ENCODE peak calls at places on chromosome 10, in five cellular contexts. I is IMR-90, J is heart left ventricle, G is NB4, T is testis. L is an unnamed sample.

GRCh38 chr10:133021963-133022783 is 65.6 kb upstream of the ADGRA1 start:
- DNase-seq in J (peak), I (no peak), T (no peak), G (no peak), L (no peak)

GRCh38 chr10:13820119-13820518 is 233.4 kb downstream of the PRPF18 start:
- DNase-seq in T (no peak), I (no peak), J (no peak), G (no peak), L (no peak)

GRCh38 chr10:119111968-119112515 is 8.1 kb downstream of the DENND10 start:
- DNase-seq in I (peak), T (no peak), J (no peak), G (peak), L (no peak)

GRCh38 chr10:128210215-128211063 is 84.2 kb upstream of the MKI67 start:
- DNase-seq in I (no peak), J (peak), T (peak), G (peak), L (peak)

GRCh38 chr10:34281661-34282060 is 533.4 kb downstream of the PARD3 start:
- DNase-seq in I (no peak), T (no peak), J (no peak), G (no peak), L (no peak)

GRCh38 chr10:33878238-33878637 is 543.8 kb upstream of the NRP1 start:
- DNase-seq in G (no peak), I (no peak), J (no peak), T (no peak), L (no peak)

GRCh38 chr10:89963446-89964102 is 262.2 kb downstream of the KIF20B start:
- DNase-seq in T (no peak), I (no peak), J (no peak), G (no peak), L (no peak)

GRCh38 chr10:69807122-69807521 is 5.4 kb downstream of the COL13A1 start:
- DNase-seq in G (no peak), J (no peak), T (no peak), I (peak), L (no peak)

GRCh38 chr10:47257396-47258120 is 42.4 kb upstream of the GDF10 start:
- DNase-seq in G (peak), T (no peak), J (no peak), I (peak), L (peak)

GRCh38 chr10:44398747-44399477 is 14.0 kb upstream of the CXCL12 start:
- DNase-seq in J (no peak), T (no peak), I (no peak), G (no peak), L (no peak)

GRCh38 chr10:80144302-80145131 is 12.0 kb downstream of the PLAC9 start:
- DNase-seq in I (no peak), T (no peak), J (no peak), G (peak), L (no peak)

GRCh38 chr10:70589762-70590662 is 12.5 kb downstream of the PRF1 start:
- DNase-seq in J (peak), I (peak), T (peak), G (no peak), L (no peak)

GRCh38 chr10:110067960-110068770 is 60.4 kb downstream of the ADD3 start:
- DNase-seq in G (peak), T (no peak), I (no peak), J (peak), L (no peak)

GRCh38 chr10:28533571-28534304 is 820 bp downstream of the WAC start:
- DNase-seq in T (peak), G (peak), J (peak), I (peak), L (peak)
- TF ChIP-seq POLR2A in T (no peak), G (no peak), J (no peak), I (no peak), L (no peak)

GRCh38 chr10:79068203-79068561 is 584 bp upstream of the ZMIZ1 start:
- DNase-seq in J (no peak), I (no peak), T (no peak), G (peak), L (no peak)

GRCh38 chr10:79070611-79071534 is 2.1 kb downstream of the ZMIZ1 start:
- DNase-seq in J (peak), T (peak), I (peak), G (peak), L (peak)

GRCh38 chr10:79068562-79069324 is at the start of gene ZMIZ1:
- DNase-seq in J (peak), T (peak), G (peak), I (peak), L (peak)

GRCh38 chr10:79070091-79070610 is 1.4 kb downstream of the ZMIZ1 start:
- DNase-seq in G (no peak), T (peak), I (no peak), J (peak), L (peak)

GRCh38 chr10:79069325-79070090 is 742 bp downstream of the ZMIZ1 start:
- DNase-seq in T (peak), G (peak), I (no peak), J (peak), L (peak)
- TF ChIP-seq POLR2A in T (no peak), G (no peak), I (peak), J (no peak), L (no peak)

DNA sequence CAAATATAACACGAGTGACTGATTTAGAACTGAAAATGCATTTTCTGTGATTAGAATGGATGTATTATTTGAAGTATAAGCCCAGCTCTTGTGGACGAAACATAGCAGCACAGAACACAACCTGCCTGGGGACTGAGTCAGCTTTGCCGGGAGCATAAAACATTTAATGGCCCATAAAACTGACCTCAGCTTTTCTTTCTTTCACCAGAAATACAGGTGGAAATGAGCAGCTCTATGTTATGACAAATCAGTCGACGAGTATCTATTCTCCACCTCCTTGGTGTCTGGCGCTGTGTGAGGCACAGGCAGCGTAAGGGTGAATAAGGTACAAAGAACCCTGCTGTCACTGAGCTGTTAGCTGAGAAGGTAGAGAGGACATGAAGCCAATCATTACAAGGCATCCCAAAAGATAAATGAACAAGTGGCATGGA is 471.6 kb upstream of the AKR1E2 start:
- DNase-seq in G (no peak), J (no peak), I (peak), T (no peak), L (no peak)
- TF ChIP-seq POLR2A in G (no peak), J (no peak), I (no peak), T (no peak), L (no peak)

GRCh38 chr10:116742367-116743265 is at the start of gene HSPA12A:
- DNase-seq in G (peak), I (peak), T (peak), J (peak), L (peak)
- TF ChIP-seq POLR2A in G (no peak), I (peak), T (no peak), J (peak), L (no peak)

GRCh38 chr10:93071674-93072224 is 1.9 kb upstream of the CYP26A1 start:
- DNase-seq in J (no peak), T (no peak), I (no peak), G (peak), L (no peak)
- TF ChIP-seq POLR2A in J (no peak), T (no peak), I (no peak), G (no peak), L (no peak)

L was measured in sigmoid colon.